ENCODE peak calls at places on chromosome 21, in nine cellular contexts. J, F, O, H, S, Z, E, N and D are unnamed samples.

GRCh38 chr21:26845066-26845749 is at the start of gene ADAMTS1:
- DNase-seq in J (peak; percentile 42), E (peak; percentile 86), S (no peak), O (peak; percentile 85), H (peak; percentile 94), F (peak; percentile 98), Z (no peak), N (peak; percentile 85), D (peak; percentile 82)

GRCh38 chr21:41390043-41390639 is 28.3 kb downstream of the MX2 start:
- DNase-seq in Z (no peak), J (no peak), H (no peak), O (no peak), N (no peak), S (no peak), E (no peak), F (no peak), D (no peak)

GRCh38 chr21:43362306-43362927 is 64.5 kb downstream of the SIK1 start:
- DNase-seq in J (peak; percentile 64), F (peak; percentile 42), N (peak; percentile 26), H (peak; percentile 26), S (no peak), E (peak; percentile 71), O (peak; percentile 39), Z (no peak), D (peak; percentile 71)

GRCh38 chr21:25453524-25453923 is 153.8 kb downstream of the MRPL39 start:
- DNase-seq in F (no peak), N (no peak), O (no peak), S (no peak), E (no peak), Z (no peak), J (no peak), H (no peak), D (no peak)

GRCh38 chr21:36571556-36571955 is 91.6 kb upstream of the CLDN14 start:
- DNase-seq in O (no peak), J (no peak), F (no peak), Z (no peak), S (no peak), H (no peak), N (no peak), E (no peak), D (no peak)

GRCh38 chr21:31686272-31686913 is 26.9 kb downstream of the SOD1 start:
- DNase-seq in H (no peak), S (no peak), N (no peak), E (no peak), F (no peak), J (no peak), O (no peak), Z (no peak), D (no peak)

GRCh38 chr21:42079008-42079938 is 8.2 kb downstream of the UMODL1 start:
- DNase-seq in J (no peak), Z (no peak), H (no peak), F (no peak), N (no peak), S (no peak), O (no peak), E (no peak), D (no peak)

GRCh38 chr21:38277501-38278111 is 20.8 kb downstream of the KCNJ15 start:
- DNase-seq in H (no peak), Z (no peak), E (peak; percentile 77), S (no peak), O (peak; percentile 72), J (no peak), N (no peak), F (no peak), D (no peak)

GRCh38 chr21:44059710-44060109 is 47.5 kb upstream of the PWP2 start:
- DNase-seq in O (no peak), F (no peak), E (no peak), J (no peak), Z (peak; percentile 69), N (no peak), S (no peak), H (no peak), D (no peak)

GRCh38 chr21:15430023-15430422 is 299.8 kb upstream of the USP25 start:
- DNase-seq in Z (no peak), O (no peak), S (no peak), N (no peak), J (no peak), H (no peak), F (no peak), E (no peak), D (no peak)

GRCh38 chr21:15365751-15366392 is 301.1 kb upstream of the NRIP1 start:
- DNase-seq in N (no peak), S (no peak), E (no peak), F (no peak), H (no peak), J (no peak), Z (no peak), O (no peak), D (no peak)

GRCh38 chr21:45130324-45130774 is 56.0 kb downstream of the ADARB1 start:
- DNase-seq in F (peak; percentile 57), J (peak; percentile 48), E (no peak), S (no peak), O (peak; percentile 27), H (no peak), N (no peak), Z (no peak), D (no peak)

GRCh38 chr21:38979271-38980196 is 173.8 kb downstream of the ETS2 start:
- DNase-seq in S (no peak), F (no peak), N (no peak), O (peak; percentile 25), E (no peak), J (peak; percentile 54), H (no peak), Z (no peak), D (no peak)

GRCh38 chr21:46150491-46151121 is 4.8 kb downstream of the FTCD start:
- DNase-seq in E (no peak), F (no peak), J (no peak), Z (no peak), N (no peak), O (no peak), H (no peak), S (no peak), D (no peak)

GRCh38 chr21:41823166-41823565 is 56.0 kb downstream of the PRDM15 start:
- DNase-seq in E (no peak), H (no peak), J (no peak), N (no peak), S (no peak), O (no peak), Z (peak; percentile 70), F (no peak), D (no peak)

GRCh38 chr21:44349847-44350772 is 3.3 kb upstream of the TRPM2 start:
- DNase-seq in S (no peak), E (no peak), F (no peak), H (no peak), J (no peak), O (no peak), Z (no peak), N (no peak), D (no peak)

GRCh38 chr21:38159355-38159754 is 97.4 kb upstream of the KCNJ15 start:
- DNase-seq in Z (peak; percentile 56), E (no peak), O (peak; percentile 79), J (peak; percentile 67), H (peak; percentile 61), S (no peak), N (peak; percentile 52), F (peak; percentile 16), D (peak; percentile 62)

GRCh38 chr21:28337319-28337718 is 655.4 kb downstream of the LTN1 start:
- DNase-seq in F (no peak), J (peak; percentile 11), E (no peak), Z (no peak), O (no peak), H (no peak), N (peak; percentile 29), S (peak; percentile 8), D (no peak)

GRCh38 chr21:41282412-41282811 is 34.2 kb upstream of the FAM3B start:
- DNase-seq in J (no peak), E (no peak), N (no peak), O (no peak), H (no peak), S (no peak), F (no peak), Z (no peak), D (no peak)

GRCh38 chr21:36688324-36688723 is 10.6 kb upstream of the SIM2 start:
- DNase-seq in N (no peak), Z (no peak), F (no peak), S (no peak), J (no peak), E (no peak), O (no peak), H (no peak), D (no peak)

GRCh38 chr21:42652527-42653491 is 612 bp upstream of the PDE9A start:
- DNase-seq in F (peak; percentile 56), Z (no peak), H (peak; percentile 67), J (peak; percentile 56), O (peak; percentile 81), N (peak; percentile 59), S (no peak), E (peak; percentile 78), D (peak; percentile 84)

GRCh38 chr21:37072239-37072987 is 458 bp downstream of the PIGP start:
- DNase-seq in E (peak; percentile 80), F (peak; percentile 84), H (no peak), O (peak; percentile 84), Z (peak; percentile 62), S (peak; percentile 23), N (no peak), J (peak; percentile 62), D (no peak)

GRCh38 chr21:45765375-45765774 is 121.8 kb downstream of the PCBP3 start:
- DNase-seq in N (no peak), E (no peak), H (no peak), S (no peak), O (no peak), Z (no peak), J (no peak), F (no peak), D (no peak)

GRCh38 chr21:36379236-36379635 is 6.0 kb upstream of the CHAF1B start:
- DNase-seq in S (no peak), N (no peak), F (no peak), O (no peak), H (no peak), J (no peak), E (no peak), Z (no peak), D (no peak)

GRCh38 chr21:42160111-42160949 is 58.6 kb upstream of the ABCG1 start:
- DNase-seq in O (no peak), S (no peak), E (peak; percentile 14), F (no peak), J (no peak), H (no peak), N (no peak), Z (no peak), D (no peak)

GRCh38 chr21:32570456-32570855 is 14.9 kb downstream of the TCP10L start:
- DNase-seq in E (no peak), J (no peak), N (no peak), H (no peak), F (no peak), O (no peak), S (no peak), Z (no peak), D (no peak)

GRCh38 chr21:45822002-45822397 is 159.6 kb upstream of the COL6A1 start:
- DNase-seq in Z (no peak), J (no peak), H (no peak), F (no peak), N (no peak), S (no peak), E (no peak), O (no peak), D (no peak)

GRCh38 chr21:34009193-34009592 is 64.2 kb upstream of the MRPS6 start:
- DNase-seq in S (no peak), F (no peak), J (no peak), Z (no peak), E (no peak), O (no peak), N (no peak), H (no peak), D (no peak)

GRCh38 chr21:42080788-42081083 is 9.6 kb downstream of the UMODL1 start:
- DNase-seq in O (peak; percentile 32), N (no peak), H (no peak), J (no peak), Z (no peak), F (no peak), E (no peak), S (no peak), D (no peak)

GRCh38 chr21:30717105-30717504 is 1.5 kb downstream of the KRTAP21-3 start:
- DNase-seq in S (no peak), O (no peak), J (no peak), Z (no peak), N (no peak), H (no peak), F (no peak), E (no peak), D (no peak)

GRCh38 chr21:45041351-45041805 is 33.0 kb upstream of the ADARB1 start:
- DNase-seq in F (peak; percentile 87), S (no peak), N (peak; percentile 40), E (peak; percentile 71), O (peak; percentile 67), J (no peak), Z (no peak), H (no peak), D (peak; percentile 79)